ENCODE peak calls at places on chromosomes 3 and 15, in nine cellular contexts. P, F, Z, D, O, J, K, C and E are unnamed samples.

GRCh38 chr3:45582407-45582806 is 12.1 kb upstream of the LIMD1 start:
- DNase-seq in P (no peak), F (no peak), Z (no peak), D (no peak), O (no peak), J (no peak), K (no peak), C (no peak), E (no peak)

GRCh38 chr15:55789066-55789660 is 46.2 kb upstream of the PRTG start:
- DNase-seq in P (peak), F (no peak), Z (no peak), D (no peak), O (no peak), J (peak), K (peak), C (no peak), E (no peak)

GRCh38 chr15:75776075-75776443 is 63.4 kb upstream of the CSPG4 start:
- DNase-seq in P (no peak), F (no peak), Z (no peak), D (no peak), O (no peak), J (no peak), K (no peak), C (no peak), E (no peak)

GRCh38 chr15:78012643-78013077 is 64.9 kb downstream of the TBC1D2B start:
- DNase-seq in P (peak), F (no peak), Z (no peak), D (no peak), O (no peak), J (no peak), K (peak), C (no peak), E (no peak)

GRCh38 chr3:17302170-17302569 is 417.4 kb downstream of the PLCL2 start:
- DNase-seq in P (no peak), F (no peak), Z (no peak), D (no peak), O (no peak), J (no peak), K (no peak), C (no peak), E (no peak)

GRCh38 chr3:45635475-45636256 is 41.1 kb downstream of the LIMD1 start:
- DNase-seq in P (no peak), F (no peak), Z (no peak), D (no peak), O (no peak), J (no peak), K (peak), C (no peak), E (no peak)

GRCh38 chr15:46461416-46461815 is 826.6 kb downstream of the SQOR start:
- DNase-seq in P (no peak), F (no peak), Z (no peak), D (no peak), O (no peak), J (no peak), K (no peak), C (no peak), E (no peak)

GRCh38 chr3:104359546-104359945 is 1007.2 kb upstream of the ALCAM start:
- DNase-seq in P (no peak), F (no peak), Z (no peak), D (peak), O (no peak), J (no peak), K (no peak), C (no peak), E (no peak)

GRCh38 chr15:90617668-90618097 is 88.0 kb downstream of the CRTC3 start:
- DNase-seq in P (no peak), F (no peak), Z (no peak), D (no peak), O (no peak), J (no peak), K (no peak), C (no peak), E (no peak)

GRCh38 chr3:61876797-61877196 is 315.4 kb downstream of the PTPRG start:
- DNase-seq in P (no peak), F (no peak), Z (no peak), D (no peak), O (no peak), J (no peak), K (no peak), C (no peak), E (no peak)

GRCh38 chr15:90348456-90348855 is 3.6 kb upstream of the ZNF774 start:
- DNase-seq in P (no peak), F (no peak), Z (no peak), D (no peak), O (no peak), J (no peak), K (no peak), C (no peak), E (no peak)

GRCh38 chr15:67170143-67170885 is 84.1 kb downstream of the AAGAB start:
- DNase-seq in P (no peak), F (no peak), Z (peak), D (no peak), O (no peak), J (no peak), K (no peak), C (no peak), E (no peak)

GRCh38 chr3:42123012-42123581 is 31.9 kb downstream of the TRAK1 start:
- DNase-seq in P (no peak), F (no peak), Z (no peak), D (no peak), O (no peak), J (no peak), K (no peak), C (no peak), E (no peak)

GRCh38 chr15:67501177-67501835 is 19.6 kb upstream of the C15orf61 start:
- DNase-seq in P (peak), F (no peak), Z (no peak), D (no peak), O (no peak), J (no peak), K (peak), C (no peak), E (no peak)

GRCh38 chr3:183254816-183255730 is 2.0 kb downstream of the B3GNT5 start:
- DNase-seq in P (peak), F (no peak), Z (no peak), D (no peak), O (no peak), J (no peak), K (no peak), C (no peak), E (peak)

GRCh38 chr15:31845791-31846190 is 184.5 kb upstream of the CHRNA7 start:
- DNase-seq in P (no peak), F (no peak), Z (no peak), D (no peak), O (no peak), J (no peak), K (no peak), C (no peak), E (no peak)

GRCh38 chr15:37903932-37904493 is 30.4 kb upstream of the TMCO5A start:
- DNase-seq in P (no peak), F (no peak), Z (no peak), D (no peak), O (no peak), J (no peak), K (no peak), C (peak), E (no peak)

GRCh38 chr15:70328137-70329115 is 230.7 kb upstream of the TLE3 start:
- DNase-seq in P (no peak), F (no peak), Z (no peak), D (no peak), O (no peak), J (no peak), K (no peak), C (no peak), E (peak)

GRCh38 chr3:88991496-88991895 is 115.9 kb upstream of the EPHA3 start:
- DNase-seq in P (no peak), F (no peak), Z (no peak), D (no peak), O (no peak), J (no peak), K (no peak), C (no peak), E (no peak)

GRCh38 chr15:45594835-45595530 is 7.8 kb downstream of the BLOC1S6 start:
- DNase-seq in P (peak), F (no peak), Z (no peak), D (no peak), O (no peak), J (no peak), K (no peak), C (no peak), E (no peak)

GRCh38 chr3:151750678-151751077 is 17.0 kb downstream of the AADACL2 start:
- DNase-seq in P (no peak), F (no peak), Z (no peak), D (no peak), O (no peak), J (no peak), K (no peak), C (no peak), E (no peak)

GRCh38 chr15:61228025-61228901 is 839 bp downstream of the RORA start:
- DNase-seq in P (no peak), F (no peak), Z (peak), D (no peak), O (no peak), J (no peak), K (no peak), C (peak), E (no peak)

GRCh38 chr3:49015765-49016164 is 2.6 kb downstream of the DALRD3 start:
- DNase-seq in P (no peak), F (no peak), Z (no peak), D (no peak), O (no peak), J (no peak), K (no peak), C (no peak), E (no peak)

GRCh38 chr3:32733631-32734229 is 48.7 kb downstream of the CNOT10 start:
- DNase-seq in P (peak), F (no peak), Z (no peak), D (peak), O (peak), J (no peak), K (peak), C (no peak), E (no peak)